ENCODE peak calls at places on chromosome 22, in eight cellular contexts. B is AG08396, P is myocyte, O is neural progenitor cell, T is OCI-M1, D is choroid plexus epithelial cell, M is upper lobe of right lung, Z is midbrain. X is an unnamed sample.

GRCh38 chr22:38177044-38177443 is 4.6 kb downstream of the PLA2G6 start:
- DNase-seq in P (peak; percentile 81), T (no peak), M (no peak), Z (no peak), B (no peak), D (no peak), O (no peak), X (peak; percentile 5)

GRCh38 chr22:38868886-38869381 is 3.1 kb downstream of the CBX6 start:
- DNase-seq in O (peak; percentile 91), B (peak; percentile 90), Z (peak; percentile 56), M (peak; percentile 90), P (peak; percentile 78), T (peak; percentile 81), D (peak; percentile 73), X (peak; percentile 48)

GRCh38 chr22:50562523-50563409 is at the start of gene SYCE3:
- DNase-seq in O (peak; percentile 99), T (peak; percentile 98), B (peak; percentile 95), D (peak; percentile 85), P (peak; percentile 95), Z (peak; percentile 97), M (peak; percentile 99), X (peak; percentile 90)

GRCh38 chr22:38700271-38700788 is 413 bp downstream of the JOSD1 start:
- DNase-seq in D (no peak), B (peak; percentile 74), T (no peak), Z (no peak), P (peak; percentile 63), M (peak; percentile 91), O (peak; percentile 89), X (no peak)

GRCh38 chr22:43528601-43529360 is 117.0 kb downstream of the MPPED1 start:
- DNase-seq in B (no peak), Z (no peak), M (no peak), P (no peak), D (no peak), T (no peak), O (no peak), X (no peak)

GRCh38 chr22:47296405-47297260 is 534.2 kb downstream of the TBC1D22A start:
- DNase-seq in M (no peak), B (no peak), D (no peak), O (no peak), Z (no peak), P (no peak), T (no peak), X (no peak)

GRCh38 chr22:43228330-43228729 is 41.4 kb upstream of the TTLL12 start:
- DNase-seq in D (peak; percentile 61), B (peak; percentile 31), Z (no peak), T (peak; percentile 74), P (no peak), O (peak; percentile 57), M (no peak), X (peak; percentile 24)

GRCh38 chr22:45295492-45295891 is 10.7 kb downstream of the UPK3A start:
- DNase-seq in T (no peak), B (no peak), D (no peak), Z (no peak), P (no peak), M (no peak), O (no peak), X (no peak)

GRCh38 chr22:40678493-40679248 is 613 bp upstream of the MCHR1 start:
- DNase-seq in P (peak; percentile 73), O (peak; percentile 24), D (no peak), T (no peak), Z (no peak), B (no peak), M (no peak), X (no peak)

GRCh38 chr22:17706451-17706900 is 67.8 kb downstream of the BID start:
- DNase-seq in T (peak; percentile 96), O (no peak), M (no peak), D (peak; percentile 99), P (peak; percentile 88), Z (peak; percentile 68), B (peak; percentile 82), X (peak; percentile 99)

GRCh38 chr22:24510694-24511625 is 15.8 kb downstream of the UPB1 start:
- DNase-seq in D (peak; percentile 82), P (peak; percentile 40), Z (no peak), M (no peak), B (peak; percentile 24), O (no peak), T (peak; percentile 95), X (peak; percentile 97)

GRCh38 chr22:36606659-36607058 is 77.7 kb upstream of the EIF3D start:
- DNase-seq in P (no peak), B (no peak), O (no peak), T (no peak), D (no peak), Z (no peak), M (peak; percentile 26), X (no peak)

GRCh38 chr22:41288245-41288946 is 2.4 kb upstream of the RANGAP1 start:
- DNase-seq in P (peak; percentile 21), M (no peak), Z (no peak), D (peak; percentile 66), O (no peak), T (no peak), B (peak; percentile 59), X (no peak)

GRCh38 chr22:24523873-24524272 is 28.7 kb downstream of the UPB1 start:
- DNase-seq in Z (no peak), M (no peak), O (no peak), P (no peak), T (no peak), B (no peak), D (peak; percentile 42), X (no peak)

GRCh38 chr22:49325531-49326395 is 501.9 kb downstream of the BRD1 start:
- DNase-seq in P (no peak), B (no peak), D (no peak), M (peak; percentile 55), T (no peak), O (no peak), Z (no peak), X (no peak)

GRCh38 chr22:17086301-17086700 is 1.5 kb downstream of the IL17RA start:
- DNase-seq in Z (no peak), B (no peak), O (no peak), M (peak; percentile 60), P (no peak), D (no peak), T (no peak), X (peak; percentile 18)

GRCh38 chr22:37716708-37717107 is 19.9 kb downstream of the TRIOBP start:
- DNase-seq in M (no peak), B (no peak), P (peak; percentile 21), D (peak; percentile 67), O (no peak), T (no peak), Z (no peak), X (peak; percentile 63)

GRCh38 chr22:29031236-29031982 is 30.2 kb downstream of the C22orf31 start:
- DNase-seq in T (peak; percentile 48), B (peak; percentile 91), O (peak; percentile 66), Z (peak; percentile 23), P (peak; percentile 95), M (peak; percentile 71), D (peak; percentile 97), X (no peak)

GRCh38 chr22:36411589-36412258 is 24.0 kb upstream of the MYH9 start:
- DNase-seq in P (no peak), Z (no peak), D (no peak), T (no peak), M (no peak), O (no peak), B (no peak), X (no peak)

GRCh38 chr22:42799462-42800405 is 57.3 kb downstream of the ARFGAP3 start:
- DNase-seq in O (no peak), B (no peak), T (no peak), Z (no peak), M (no peak), P (no peak), D (no peak), X (no peak)

GRCh38 chr22:42078469-42079318 is 806 bp upstream of the SMDT1 start:
- DNase-seq in Z (peak; percentile 66), D (peak; percentile 50), M (no peak), O (no peak), B (no peak), T (no peak), P (no peak), X (no peak)

GRCh38 chr22:23163665-23164064 is 16.6 kb upstream of the BCR start:
- DNase-seq in Z (peak; percentile 80), P (no peak), D (no peak), B (peak; percentile 35), M (no peak), T (no peak), O (no peak), X (no peak)

GRCh38 chr22:50085211-50085999 is at the start of gene MLC1:
- DNase-seq in O (no peak), B (no peak), M (no peak), D (no peak), P (peak; percentile 8), Z (peak; percentile 52), T (peak; percentile 96), X (peak; percentile 92)

GRCh38 chr22:36334838-36335603 is 52.7 kb downstream of the MYH9 start:
- DNase-seq in M (no peak), P (peak; percentile 87), O (peak; percentile 78), B (peak; percentile 76), T (peak; percentile 90), Z (peak; percentile 86), D (peak; percentile 75), X (peak; percentile 76)

GRCh38 chr22:23306438-23306921 is 126.2 kb downstream of the BCR start:
- DNase-seq in T (no peak), D (peak; percentile 86), M (peak; percentile 54), O (no peak), B (peak; percentile 50), Z (no peak), P (no peak), X (no peak)

GRCh38 chr22:35212020-35212419 is 45.3 kb upstream of the HMGXB4 start:
- DNase-seq in P (peak; percentile 77), D (peak; percentile 76), B (peak; percentile 21), T (peak; percentile 76), Z (no peak), O (no peak), M (no peak), X (no peak)

GRCh38 chr22:26589367-26589844 is 526 bp downstream of the TPST2 start:
- DNase-seq in Z (no peak), M (peak; percentile 72), D (no peak), O (peak; percentile 54), T (no peak), P (peak; percentile 37), B (peak; percentile 46), X (no peak)

GRCh38 chr22:38501797-38502672 is 4.1 kb downstream of the DDX17 start:
- DNase-seq in B (no peak), M (no peak), T (no peak), P (no peak), O (no peak), Z (no peak), D (no peak), X (no peak)

GRCh38 chr22:19619144-19620009 is 94.9 kb upstream of the SEPTIN5 start:
- DNase-seq in D (no peak), Z (no peak), B (no peak), T (no peak), O (no peak), P (no peak), M (no peak), X (peak; percentile 60)

GRCh38 chr22:24424901-24425775 is 2.3 kb upstream of the ADORA2A start:
- DNase-seq in O (no peak), M (no peak), Z (no peak), B (no peak), D (no peak), T (no peak), P (no peak), X (no peak)

GRCh38 chr22:33747576-33748180 is 172.6 kb downstream of the LARGE1 start:
- DNase-seq in P (peak; percentile 92), Z (no peak), M (no peak), O (no peak), T (no peak), D (no peak), B (no peak), X (no peak)

GRCh38 chr22:37511368-37512104 is 7.7 kb downstream of the CARD10 start:
- DNase-seq in O (no peak), M (no peak), D (no peak), T (no peak), P (no peak), Z (no peak), B (no peak), X (no peak)

GRCh38 chr22:42305967-42306366 is 35.5 kb upstream of the TCF20 start:
- DNase-seq in M (no peak), T (no peak), B (no peak), D (no peak), O (no peak), Z (no peak), P (no peak), X (no peak)

GRCh38 chr22:22058649-22059475 is 76.3 kb upstream of the TOP3B start:
- DNase-seq in O (no peak), B (no peak), T (peak; percentile 48), P (no peak), D (no peak), Z (no peak), M (no peak), X (peak; percentile 57)